ENCODE peak calls at places on chromosomes 12 and 14, in four cellular contexts. Z is testis, A is spleen, D is heart right ventricle. R is an unnamed sample.

GRCh38 chr14:54312166-54312801 is 84.5 kb upstream of the CDKN3 start:
- DNase-seq in Z (no peak), D (no peak), A (no peak), R (no peak)

GRCh38 chr14:44981198-44981597 is 19.2 kb downstream of the TOGARAM1 start:
- DNase-seq in A (no peak), D (no peak), Z (no peak), R (no peak)

GRCh38 chr12:46884362-46884761 is 58.6 kb upstream of the SLC38A4 start:
- DNase-seq in D (no peak), Z (no peak), A (no peak), R (no peak)

GRCh38 chr14:93708311-93708734 is 80.0 kb downstream of the PRIMA1 start:
- DNase-seq in A (no peak), D (no peak), Z (no peak), R (no peak)

GRCh38 chr12:105214670-105215375 is 21.2 kb downstream of the APPL2 start:
- DNase-seq in D (no peak), A (no peak), Z (no peak), R (no peak)

GRCh38 chr14:30191639-30192279 is 264.1 kb upstream of the PRKD1 start:
- DNase-seq in D (no peak), Z (no peak), A (no peak), R (no peak)

GRCh38 chr12:119729871-119730270 is 61.9 kb downstream of the PRKAB1 start:
- DNase-seq in A (no peak), Z (no peak), D (no peak), R (no peak)

GRCh38 chr14:77024171-77024627 is 4.3 kb downstream of the IRF2BPL start:
- DNase-seq in A (no peak), Z (peak; percentile 53), D (no peak), R (peak; percentile 66)

GRCh38 chr12:40002178-40003169 is 103.4 kb downstream of the SLC2A13 start:
- DNase-seq in Z (no peak), D (no peak), A (no peak), R (no peak)

GRCh38 chr14:91220581-91221000 is 23.9 kb downstream of the GPR68 start:
- DNase-seq in Z (no peak), D (no peak), A (no peak), R (no peak)

GRCh38 chr12:115199831-115200230 is 515.9 kb upstream of the TBX3 start:
- DNase-seq in A (no peak), D (no peak), Z (no peak), R (no peak)

GRCh38 chr12:15186593-15186992 is 34.6 kb downstream of the RERG start:
- DNase-seq in D (no peak), Z (no peak), A (no peak), R (no peak)

GRCh38 chr14:63300854-63301253 is 17.9 kb downstream of the GPHB5 start:
- DNase-seq in Z (no peak), D (no peak), A (no peak), R (no peak)

GRCh38 chr14:88793259-88793625 is 489 bp upstream of the EML5 start:
- DNase-seq in A (no peak), Z (peak; percentile 51), D (no peak), R (no peak)

GRCh38 chr14:99689266-99690236 is 5.5 kb downstream of the CYP46A1 start:
- DNase-seq in A (no peak), Z (peak; percentile 2), D (no peak), R (no peak)

GRCh38 chr12:104605685-104606084 is 148.9 kb downstream of the CHST11 start:
- DNase-seq in D (peak; percentile 60), Z (peak; percentile 75), A (no peak), R (no peak)

GRCh38 chr12:111455448-111456320 is 50.0 kb downstream of the SH2B3 start:
- DNase-seq in D (no peak), Z (peak; percentile 15), A (no peak), R (no peak)

GRCh38 chr12:29609431-29610215 is 112.1 kb upstream of the OVCH1 start:
- DNase-seq in Z (no peak), A (no peak), D (no peak), R (no peak)

GRCh38 chr12:49921936-49922335 is 18.2 kb upstream of the FAIM2 start:
- DNase-seq in Z (no peak), D (no peak), A (peak; percentile 39), R (no peak)

GRCh38 chr14:63524537-63525155 is 18.5 kb downstream of the PPP2R5E start:
- DNase-seq in D (no peak), A (no peak), Z (no peak), R (peak; percentile 42)

GRCh38 chr14:53619625-53620324 is 336.9 kb downstream of the BMP4 start:
- DNase-seq in A (no peak), Z (no peak), D (no peak), R (no peak)

GRCh38 chr14:69580009-69580577 is 5.4 kb upstream of the CCDC177 start:
- DNase-seq in D (no peak), A (no peak), Z (no peak), R (no peak)

GRCh38 chr12:123061806-123062205 is 81.3 kb downstream of the ARL6IP4 start:
- DNase-seq in A (no peak), Z (no peak), D (no peak), R (no peak)

GRCh38 chr12:127162307-127162706 is 1104.7 kb upstream of the TMEM132C start:
- DNase-seq in A (no peak), D (no peak), Z (peak; percentile 17), R (no peak)

GRCh38 chr14:68682166-68683103 is 110.4 kb downstream of the ZFP36L1 start:
- DNase-seq in A (no peak), D (peak; percentile 80), Z (no peak), R (no peak)

GRCh38 chr12:20628999-20629398 is 66.1 kb upstream of the SLCO1C1 start:
- DNase-seq in D (no peak), A (no peak), Z (no peak), R (no peak)

GRCh38 chr14:106790189-106791036 is 1264.0 kb downstream of the TMEM121 start:
- DNase-seq in A (peak; percentile 94), Z (peak; percentile 87), D (no peak), R (peak; percentile 55)

GRCh38 chr12:6936642-6937480 is 6.8 kb upstream of the RNU7-1 start:
- DNase-seq in Z (no peak), D (no peak), A (peak; percentile 92), R (no peak)

GRCh38 chr12:121651381-121651780 is 18.1 kb downstream of the MORN3 start:
- DNase-seq in Z (no peak), D (no peak), A (no peak), R (no peak)

DNA sequence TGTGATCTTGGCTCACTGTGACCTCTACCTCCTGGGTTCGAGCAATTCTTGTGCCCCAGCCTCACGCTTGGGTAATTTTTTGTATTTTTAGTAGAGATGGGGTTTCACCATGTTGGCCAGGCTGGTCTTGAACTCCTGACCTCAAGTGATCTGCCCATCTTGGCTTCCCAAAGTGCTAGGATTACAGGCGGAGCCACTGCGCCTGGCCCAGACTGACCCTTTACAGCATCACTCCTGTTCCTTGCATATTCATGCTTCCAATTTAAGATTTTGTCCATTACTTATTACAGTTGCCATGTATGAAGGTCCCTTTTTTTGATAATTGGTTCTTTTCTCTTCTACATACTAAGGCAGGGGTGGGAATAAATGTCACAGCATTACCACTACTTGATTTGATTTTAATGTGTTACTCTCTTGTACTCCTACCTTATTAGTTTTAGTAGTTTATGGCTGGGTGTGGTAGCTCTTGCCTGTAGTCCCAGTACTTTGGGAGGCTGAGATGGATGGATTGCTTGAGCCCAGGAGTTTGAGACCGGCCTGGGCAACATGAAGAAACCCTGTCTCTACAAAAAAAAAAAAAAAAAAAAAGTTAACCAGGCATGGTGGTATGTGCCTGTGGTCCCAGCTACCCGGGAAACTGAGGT is 46.9 kb downstream of the ADIPOR2 start:
- DNase-seq in A (no peak), Z (no peak), D (no peak), R (no peak)
- H3K4me3 ChIP-seq in A (no peak overlapping the region), Z (no peak overlapping the region), D (no peak overlapping the region), R (no peak overlapping the region)

DNA sequence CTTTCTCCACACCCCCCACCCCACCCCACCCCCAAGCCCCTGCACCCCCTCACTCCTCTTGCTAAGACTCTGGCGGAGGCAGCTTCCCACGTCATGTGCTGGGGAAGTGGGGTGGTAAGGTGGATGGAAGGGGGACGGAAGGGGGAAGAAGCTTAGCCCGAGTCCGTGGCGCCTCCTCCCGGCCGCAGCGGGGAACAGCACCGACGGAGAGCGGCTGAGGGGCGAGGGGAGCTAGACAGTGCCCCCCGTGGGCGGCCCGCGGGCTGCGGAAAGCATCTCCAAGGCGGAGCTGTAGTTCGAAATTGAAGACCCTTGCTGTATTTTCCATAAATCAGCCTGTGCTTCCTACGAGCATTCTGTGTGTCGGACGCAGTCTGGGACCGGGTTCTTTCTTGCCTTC is 608 bp upstream of the GRIN2B start:
- DNase-seq in D (no peak), Z (no peak), A (no peak), R (no peak)
- TF ChIP-seq CTCF in D (peak; percentile 27), Z (no peak), A (no peak), R (no peak)

DNA sequence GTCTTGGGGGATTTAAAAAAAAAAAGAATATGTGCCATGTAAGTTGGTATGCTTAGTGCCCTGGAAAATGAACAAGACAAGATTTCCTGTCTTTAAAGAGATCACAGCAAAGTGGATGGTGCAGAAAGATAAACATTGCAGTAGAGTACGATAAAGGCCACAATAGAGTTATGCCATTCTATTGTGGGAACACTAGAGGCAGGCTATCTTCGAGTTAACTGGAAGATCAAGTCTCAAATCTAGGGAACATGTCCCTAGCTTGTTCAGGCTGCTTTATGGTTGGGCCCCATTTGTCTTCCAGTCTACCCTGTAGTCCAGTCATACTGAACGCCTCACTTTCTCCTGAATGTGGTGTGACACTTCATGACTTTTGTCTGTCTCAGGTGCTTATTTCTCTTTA is 18.7 kb upstream of the CCT2 start:
- DNase-seq in Z (no peak), A (no peak), D (no peak), R (no peak)
- H3K27me3 ChIP-seq in Z (no peaks in the 10 kb centered on the region), A (no peaks in the 10 kb centered on the region), D (no peaks in the 10 kb centered on the region), R (no peaks in the 10 kb centered on the region)

DNA sequence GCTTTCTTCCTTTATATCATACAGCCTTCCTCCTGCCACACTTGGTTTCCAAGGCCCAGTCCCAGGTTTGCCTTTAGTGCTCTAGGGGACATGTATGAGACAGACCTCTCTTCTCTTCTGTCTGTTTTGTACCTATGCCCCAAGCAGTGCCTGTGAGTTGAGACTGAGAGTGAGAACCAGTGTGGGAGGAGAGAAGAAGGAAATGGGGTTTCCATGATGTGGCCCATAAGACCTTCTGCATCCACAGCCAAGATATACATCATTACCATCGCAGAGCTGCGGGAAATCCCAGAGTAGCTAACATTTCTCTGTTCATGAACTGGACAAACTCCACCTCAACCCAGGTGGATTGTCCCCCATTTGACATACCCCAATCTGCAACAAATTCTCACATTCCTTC is 2.8 kb downstream of the TESPA1 start:
- DNase-seq in D (no peak), A (no peak), Z (no peak), R (no peak)
- H3K4me3 ChIP-seq in D (no peak overlapping the region), A (no peak overlapping the region), Z (no peak overlapping the region), R (peak overlapping the region; percentile 59)

R was measured in CD8-positive, alpha-beta T cell.